ENCODE peak calls at places on chromosomes 11 and 22, in six cellular contexts. W is dorsolateral prefrontal cortex, V is uterus, C is IMR-90, Q is aorta, D is coronary artery. U is an unnamed sample.

GRCh38 chr22:21873619-21874018 is 6.2 kb upstream of the MAPK1 start:
- DNase-seq in Q (no peak), D (no peak), C (no peak), W (no peak), V (no peak), U (no peak)

GRCh38 chr11:96474263-96474662 is 84.5 kb downstream of the JRKL start:
- DNase-seq in D (no peak), C (no peak), Q (no peak), W (no peak), V (no peak), U (no peak)

GRCh38 chr11:119479685-119480275 is 56.8 kb upstream of the THY1 start:
- DNase-seq in C (peak; percentile 65), Q (no peak), V (peak; percentile 3), W (no peak), D (peak; percentile 35), U (no peak)

GRCh38 chr22:38706885-38707180 is 1.1 kb downstream of the GTPBP1 start:
- DNase-seq in V (no peak), D (no peak), W (no peak), Q (no peak), C (no peak), U (no peak)

GRCh38 chr11:36793542-36793926 is 195.5 kb upstream of the RAG2 start:
- DNase-seq in D (no peak), Q (no peak), W (no peak), C (no peak), V (no peak), U (no peak)

GRCh38 chr11:26951849-26952515 is 41.9 kb upstream of the FIBIN start:
- DNase-seq in D (no peak), Q (no peak), V (peak; percentile 24), C (no peak), W (no peak), U (no peak)

GRCh38 chr11:126104420-126104819 is 41.8 kb upstream of the CDON start:
- DNase-seq in W (no peak), D (no peak), V (no peak), Q (no peak), C (no peak), U (no peak)

GRCh38 chr11:43923327-43924111 is 18.9 kb upstream of the C11orf96 start:
- DNase-seq in C (peak; percentile 92), Q (peak; percentile 85), W (peak; percentile 66), V (peak; percentile 70), D (peak; percentile 92), U (peak; percentile 40)

GRCh38 chr11:132549001-132549400 is 983.3 kb downstream of the OPCML start:
- DNase-seq in D (no peak), Q (no peak), C (no peak), V (no peak), W (no peak), U (no peak)

GRCh38 chr11:103055174-103055890 is 36.6 kb downstream of the DCUN1D5 start:
- DNase-seq in D (no peak), Q (no peak), C (peak; percentile 65), W (no peak), V (no peak), U (no peak)

GRCh38 chr11:66907751-66908173 is 50.4 kb downstream of the PC start:
- DNase-seq in Q (peak; percentile 32), V (no peak), W (no peak), D (no peak), C (no peak), U (no peak)

GRCh38 chr11:24386551-24387404 is 110.1 kb upstream of the LUZP2 start:
- DNase-seq in D (no peak), V (no peak), Q (no peak), W (no peak), C (peak; percentile 68), U (no peak)

GRCh38 chr11:112128483-112129121 is 35.3 kb downstream of the IL18 start:
- DNase-seq in W (peak; percentile 62), C (peak; percentile 85), Q (peak; percentile 80), D (no peak), V (peak; percentile 27), U (peak; percentile 3)

GRCh38 chr22:30823015-30823370 is 128.3 kb downstream of the OSBP2 start:
- DNase-seq in Q (no peak), V (no peak), W (no peak), C (no peak), D (peak; percentile 45), U (no peak)

GRCh38 chr11:64356498-64357411 is 2.2 kb upstream of the RPS6KA4 start:
- DNase-seq in C (no peak), Q (peak; percentile 77), V (no peak), W (no peak), D (peak; percentile 69), U (no peak)

GRCh38 chr11:61183645-61184044 is 19.7 kb upstream of the PGA3 start:
- DNase-seq in W (no peak), D (no peak), Q (no peak), V (no peak), C (no peak), U (no peak)

GRCh38 chr22:17578129-17578754 is 14.9 kb downstream of the SLC25A18 start:
- DNase-seq in W (peak; percentile 84), C (peak; percentile 36), V (no peak), D (no peak), Q (no peak), U (no peak)

GRCh38 chr11:86931965-86932332 is 23.2 kb downstream of the FZD4 start:
- DNase-seq in C (peak; percentile 62), Q (no peak), D (no peak), V (peak; percentile 30), W (no peak), U (no peak)
- H3K27ac ChIP-seq in C (peak overlapping the region; percentile 20), Q (no peak overlapping the region), D (peak overlapping the region; percentile 66), V (peak overlapping the region; percentile 68), W (no peak overlapping the region), U (no peak overlapping the region)

GRCh38 chr11:76371170-76371569 is 9.8 kb downstream of the THAP12 start:
- DNase-seq in V (no peak), Q (no peak), C (peak; percentile 94), W (no peak), D (no peak), U (no peak)
- H3K27ac ChIP-seq in V (no peak overlapping the region), Q (no peak overlapping the region), C (no peak overlapping the region), W (no peak overlapping the region), D (no peak overlapping the region), U (no peak overlapping the region)

GRCh38 chr11:113162590-113162961 is 151.8 kb upstream of the TTC12 start:
- DNase-seq in Q (no peak), V (no peak), W (peak; percentile 81), D (no peak), C (no peak), U (no peak)
- H3K27ac ChIP-seq in Q (peak overlapping the region; percentile 90), V (no peak overlapping the region), W (peak overlapping the region; percentile 72), D (no peak overlapping the region), C (no peak overlapping the region), U (peak overlapping the region; percentile 42)

GRCh38 chr11:69451289-69451688 is 30.2 kb upstream of the LINC01488 start:
- DNase-seq in W (no peak), D (no peak), Q (no peak), C (no peak), V (no peak), U (no peak)
- H3K27ac ChIP-seq in W (no peak overlapping the region), D (no peak overlapping the region), Q (no peak overlapping the region), C (no peak overlapping the region), V (no peak overlapping the region), U (no peak overlapping the region)

GRCh38 chr11:2390871-2391662 is 9.5 kb upstream of the TSSC4 start:
- DNase-seq in W (no peak), V (peak; percentile 93), C (peak; percentile 78), D (no peak), Q (peak; percentile 86), U (peak; percentile 73)

GRCh38 chr11:2388431-2389024 is 11.4 kb downstream of the CD81 start:
- DNase-seq in W (no peak), C (no peak), D (no peak), V (no peak), Q (no peak), U (no peak)

GRCh38 chr11:2390091-2390870 is 10.3 kb upstream of the TSSC4 start:
- DNase-seq in D (no peak), Q (no peak), V (no peak), C (no peak), W (no peak), U (no peak)

GRCh38 chr11:2387266-2387982 is 10.3 kb downstream of the CD81 start:
- DNase-seq in C (peak; percentile 52), Q (no peak), W (no peak), V (no peak), D (no peak), U (no peak)

DNA sequence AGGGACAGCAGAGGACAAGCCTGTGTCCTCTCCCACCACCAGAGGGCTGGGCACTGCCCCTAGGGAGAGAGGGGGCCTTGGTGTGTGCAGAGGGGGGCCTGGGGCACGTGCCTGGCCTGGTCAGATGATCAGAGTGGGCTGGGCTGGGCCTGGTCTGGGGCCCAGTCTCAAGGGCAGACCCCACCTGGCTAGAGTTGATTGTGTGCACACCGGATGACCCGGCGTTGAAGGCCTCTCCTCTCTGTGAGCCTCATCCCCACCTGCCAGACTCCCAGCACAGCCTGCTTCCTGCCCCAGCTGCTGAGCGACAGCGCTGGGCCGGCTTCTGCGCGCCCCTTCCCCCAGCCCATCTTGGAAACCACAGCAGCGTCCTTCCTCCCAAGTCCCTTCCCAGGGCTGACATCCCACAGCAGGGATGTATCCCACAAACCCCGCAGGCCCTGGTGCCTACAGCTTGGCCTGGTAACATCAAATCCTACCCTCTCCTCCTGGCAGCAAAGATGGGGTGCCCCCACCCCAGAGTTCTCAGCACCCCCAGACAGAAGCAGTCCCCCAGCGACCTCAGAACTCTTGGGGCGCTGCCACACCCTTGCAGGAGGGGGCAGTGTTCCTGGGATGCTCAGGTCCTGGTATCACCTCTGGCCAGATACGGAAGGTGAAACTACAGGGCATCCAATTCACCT is 11.1 kb upstream of the TSSC4 start:
- DNase-seq in V (no peak), Q (no peak), C (no peak), D (no peak), W (no peak), U (no peak)
- H3K27ac ChIP-seq in V (peak overlapping the region; percentile 84), Q (no peak overlapping the region), C (peak overlapping the region; percentile 42), D (peak overlapping the region; percentile 81), W (peak overlapping the region; percentile 88), U (peak overlapping the region; percentile 94)

GRCh38 chr22:43529461-43529860 is 117.6 kb downstream of the MPPED1 start:
- DNase-seq in W (no peak), D (no peak), C (no peak), Q (peak; percentile 5), V (no peak), U (no peak)
- H3K27ac ChIP-seq in W (no peak overlapping the region), D (no peak overlapping the region), C (no peak overlapping the region), Q (no peak overlapping the region), V (no peak overlapping the region), U (no peak overlapping the region)